ENCODE peak calls at places on chromosomes 1 and 21, in six cellular contexts. F, D, U, S, G and O are unnamed samples. For H3K4me1, the result is how much of the 10 kb centered on the place peaks cover.

GRCh38 chr1:210626341-210626740 is 297.6 kb downstream of the HHAT start:
- DNase-seq in F (no peak), D (no peak), U (no peak), S (no peak), G (no peak), O (no peak)

GRCh38 chr21:41953831-41954653 is at the start of gene C2CD2:
- DNase-seq in F (no peak), D (peak), U (peak), S (peak), G (peak), O (peak)

GRCh38 chr1:94092210-94092613 is 28.7 kb downstream of the ABCA4 start:
- DNase-seq in F (peak), D (no peak), U (peak), S (no peak), G (peak), O (peak)

GRCh38 chr1:43976890-43977289 is 2.1 kb upstream of the B4GALT2 start:
- DNase-seq in F (no peak), D (no peak), U (no peak), S (no peak), G (no peak), O (no peak)

GRCh38 chr1:8580566-8580965 is 236.9 kb downstream of the RERE start:
- DNase-seq in F (no peak), D (peak), U (no peak), S (no peak), G (no peak), O (no peak)

GRCh38 chr1:203320546-203321272 is 15.4 kb downstream of the BTG2 start:
- DNase-seq in F (peak), D (no peak), U (peak), S (no peak), G (peak), O (no peak)

GRCh38 chr1:209456878-209457277 is 126.6 kb upstream of the CAMK1G start:
- DNase-seq in F (no peak), D (peak), U (peak), S (no peak), G (peak), O (no peak)

GRCh38 chr1:212949771-212950170 is 570 bp upstream of the VASH2 start:
- DNase-seq in F (no peak), D (no peak), U (no peak), S (no peak), G (no peak), O (no peak)

GRCh38 chr1:209102120-209102519 is 481.4 kb upstream of the CAMK1G start:
- DNase-seq in F (no peak), D (no peak), U (no peak), S (no peak), G (no peak), O (no peak)

GRCh38 chr1:214569357-214570004 is 18.1 kb upstream of the PTPN14 start:
- DNase-seq in F (no peak), D (no peak), U (no peak), S (no peak), G (peak), O (no peak)

GRCh38 chr1:41915786-41916571 is 2.7 kb downstream of the HIVEP3 start:
- DNase-seq in F (no peak), D (no peak), U (no peak), S (no peak), G (no peak), O (no peak)

GRCh38 chr1:7407980-7408770 is 362.9 kb upstream of the VAMP3 start:
- DNase-seq in F (no peak), D (no peak), U (no peak), S (no peak), G (no peak), O (no peak)

GRCh38 chr1:24385160-24385939 is 28.2 kb downstream of the STPG1 start:
- DNase-seq in F (no peak), D (peak), U (peak), S (no peak), G (peak), O (peak)

GRCh38 chr1:30698401-30698981 is 24.9 kb downstream of the MATN1 start:
- DNase-seq in F (no peak), D (no peak), U (peak), S (no peak), G (no peak), O (no peak)

GRCh38 chr1:9835404-9835757 is 11.6 kb upstream of the CLSTN1 start:
- DNase-seq in F (no peak), D (no peak), U (no peak), S (no peak), G (no peak), O (no peak)

GRCh38 chr1:240310226-240310925 is 218.7 kb downstream of the FMN2 start:
- DNase-seq in F (no peak), D (no peak), U (no peak), S (no peak), G (peak), O (no peak)

GRCh38 chr1:199161766-199162303 is 523.0 kb downstream of the PTPRC start:
- DNase-seq in F (no peak), D (no peak), U (no peak), S (no peak), G (no peak), O (no peak)

GRCh38 chr1:6041432-6042062 is 4.1 kb upstream of the KCNAB2 start:
- DNase-seq in F (peak), D (peak), U (peak), S (peak), G (no peak), O (no peak)

GRCh38 chr1:216705686-216706085 is 17.5 kb downstream of the ESRRG start:
- DNase-seq in F (no peak), D (no peak), U (no peak), S (no peak), G (no peak), O (no peak)

GRCh38 chr1:19458815-19459417 is 26.4 kb downstream of the CAPZB start:
- DNase-seq in F (no peak), D (no peak), U (no peak), S (peak), G (no peak), O (no peak)

GRCh38 chr1:19456915-19457554 is 28.3 kb downstream of the CAPZB start:
- DNase-seq in F (no peak), D (no peak), U (peak), S (no peak), G (peak), O (no peak)

GRCh38 chr1:19455353-19455752 is 30.0 kb downstream of the CAPZB start:
- DNase-seq in F (no peak), D (no peak), U (no peak), S (no peak), G (no peak), O (no peak)

GRCh38 chr1:19454265-19455198 is 30.8 kb downstream of the CAPZB start:
- DNase-seq in F (no peak), D (no peak), U (peak), S (no peak), G (no peak), O (no peak)

GRCh38 chr1:19457555-19457954 is 27.8 kb downstream of the CAPZB start:
- DNase-seq in F (no peak), D (no peak), U (no peak), S (no peak), G (no peak), O (no peak)
- H3K4me1 ChIP-seq in F (half or more), D (under half), U (under half), S (half or more), G (under half), O (under half)

GRCh38 chr1:32321712-32322291 is 14.2 kb downstream of the MARCKSL1 start:
- DNase-seq in F (peak), D (no peak), U (no peak), S (no peak), G (no peak), O (no peak)
- H3K4me3 ChIP-seq in F (peak), D (no peak), U (no peak), S (no peak), G (no peak), O (no peak)

DNA sequence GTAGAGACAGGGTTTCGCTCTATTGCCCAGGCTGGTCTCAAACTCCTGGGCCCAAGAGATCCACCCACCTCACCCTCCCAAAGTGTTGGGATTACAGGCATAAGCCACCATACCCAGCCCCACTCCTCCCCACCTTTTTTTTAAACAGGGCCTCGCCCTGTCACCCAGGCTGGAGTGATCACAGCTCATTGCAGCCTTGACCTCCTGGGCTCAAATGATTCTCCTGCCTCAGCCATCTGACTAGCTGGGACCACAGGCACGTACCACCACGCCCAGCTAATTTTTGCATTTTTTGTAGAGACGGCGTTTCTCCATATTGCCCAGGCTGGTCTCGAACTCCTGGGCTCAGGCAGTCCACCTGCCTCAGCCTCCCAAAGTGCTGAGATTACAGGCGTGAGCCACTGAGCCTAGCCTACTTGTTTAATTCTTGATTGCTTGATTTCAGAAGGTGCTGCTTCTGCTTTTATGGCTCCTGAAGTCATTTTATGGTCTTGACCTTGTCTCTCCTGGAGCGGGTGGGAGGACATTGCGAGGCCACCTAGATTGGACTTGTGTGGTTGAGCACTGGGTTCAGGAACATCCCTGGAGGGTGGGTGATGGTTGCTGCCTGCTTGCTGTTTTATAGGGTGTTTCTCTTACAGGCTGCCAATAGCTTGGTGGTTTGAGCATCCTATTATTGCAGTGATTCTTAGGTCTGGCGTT is 81.9 kb downstream of the GALNT2 start:
- DNase-seq in F (no peak), D (no peak), U (no peak), S (no peak), G (no peak), O (no peak)
- H3K4me1 ChIP-seq in F (under half), D (under half), U (under half), S (under half), G (under half), O (under half)

DNA sequence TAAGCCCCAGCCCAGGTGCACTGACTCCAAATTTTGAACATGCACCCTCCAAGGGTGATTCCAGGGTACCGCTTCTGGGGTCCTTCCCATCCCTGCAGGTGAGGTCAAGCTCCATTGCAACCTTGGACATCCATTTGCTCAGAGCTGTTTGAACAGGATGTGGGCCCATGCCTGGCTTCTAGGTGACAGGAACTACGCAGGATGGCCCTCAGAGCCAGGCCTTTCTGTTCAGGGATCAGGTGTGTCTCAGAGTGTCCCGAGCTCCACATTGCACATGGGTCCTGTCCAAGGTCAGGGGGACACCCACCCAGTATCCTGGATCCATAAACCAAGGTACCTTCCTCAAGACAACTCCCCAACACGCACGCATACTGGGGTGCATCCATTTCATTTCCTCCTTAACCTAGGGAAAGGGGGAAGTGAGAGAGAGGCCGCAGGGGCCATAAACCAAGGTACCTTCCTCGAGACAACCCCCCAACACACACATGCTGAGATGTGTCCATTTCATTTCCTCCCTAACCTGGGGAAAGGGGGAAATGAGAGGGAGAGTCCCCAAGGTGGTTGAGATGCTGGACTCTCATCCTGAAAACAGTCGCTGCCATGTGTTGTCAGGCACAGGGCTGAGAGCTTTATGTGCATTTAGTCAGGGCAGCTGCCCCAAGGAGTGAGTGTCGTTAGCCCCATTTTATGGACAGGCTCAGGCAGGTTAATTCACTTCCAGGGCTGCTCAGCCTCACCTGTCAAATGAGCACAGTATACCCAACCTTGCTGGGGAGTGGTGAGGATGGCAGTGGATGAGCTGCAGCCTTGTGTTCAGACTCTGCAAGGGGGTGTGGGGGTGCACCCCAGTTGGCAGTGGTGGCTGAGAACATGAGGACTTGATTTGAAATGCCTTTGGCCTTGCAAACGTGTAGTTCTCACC is 2.1 kb downstream of the SLC66A1 start:
- DNase-seq in F (no peak), D (no peak), U (no peak), S (no peak), G (no peak), O (no peak)
- H3K4me3 ChIP-seq in F (no peak), D (no peak), U (no peak), S (no peak), G (no peak), O (no peak)